ENCODE peak calls at places on chromosomes 1 and 21, in four cellular contexts. E is lower leg skin, F is omental fat pad, O is type B pancreatic cell. X is an unnamed sample.

GRCh38 chr1:21814241-21814918 is 2.3 kb downstream of the LDLRAD2 start:
- DNase-seq in E (no peak), F (no peak), O (no peak), X (no peak)

GRCh38 chr1:169877800-169878491 is 15.8 kb downstream of the SCYL3 start:
- DNase-seq in E (no peak), F (no peak), O (no peak), X (no peak)

GRCh38 chr1:8520483-8520966 is 202.6 kb downstream of the SLC45A1 start:
- DNase-seq in E (no peak), F (no peak), O (no peak), X (no peak)

GRCh38 chr21:26070822-26071425 is 99.6 kb downstream of the APP start:
- DNase-seq in E (peak; percentile 43), F (no peak), O (no peak), X (no peak)

GRCh38 chr1:8343464-8344001 is 25.6 kb downstream of the SLC45A1 start:
- DNase-seq in E (peak; percentile 65), F (no peak), O (no peak), X (peak; percentile 90)

GRCh38 chr1:156584813-156585212 is 5.3 kb downstream of the TTC24 start:
- DNase-seq in E (no peak), F (no peak), O (no peak), X (no peak)

GRCh38 chr1:93552751-93553455 is 105.0 kb downstream of the FNBP1L start:
- DNase-seq in E (no peak), F (no peak), O (no peak), X (no peak)

GRCh38 chr1:11414921-11415538 is 63.9 kb upstream of the DISP3 start:
- DNase-seq in E (no peak), F (no peak), O (no peak), X (no peak)

GRCh38 chr1:90313756-90314155 is 318.8 kb downstream of the ZNF326 start:
- DNase-seq in E (no peak), F (no peak), O (no peak), X (no peak)

GRCh38 chr1:167175901-167176300 is 44.8 kb upstream of the POU2F1 start:
- DNase-seq in E (no peak), F (no peak), O (no peak), X (no peak)

GRCh38 chr21:43025636-43026180 is 49.9 kb downstream of the CBS start:
- DNase-seq in E (no peak), F (no peak), O (no peak), X (no peak)

GRCh38 chr1:188463919-188464318 is 1635.2 kb downstream of the PLA2G4A start:
- DNase-seq in E (no peak), F (no peak), O (no peak), X (no peak)

GRCh38 chr1:241926141-241926540 is 31.4 kb upstream of the BECN2 start:
- DNase-seq in E (no peak), F (no peak), O (no peak), X (peak; percentile 18)

GRCh38 chr1:54069792-54070548 is 16.6 kb downstream of the TCEANC2 start:
- DNase-seq in E (no peak), F (no peak), O (no peak), X (no peak)

GRCh38 chr1:210372491-210372890 is 43.8 kb downstream of the HHAT start:
- DNase-seq in E (no peak), F (no peak), O (no peak), X (no peak)

GRCh38 chr1:211335507-211336157 is 9.0 kb downstream of the TRAF5 start:
- DNase-seq in E (no peak), F (no peak), O (no peak), X (no peak)

GRCh38 chr21:45596704-45597318 is 46.7 kb upstream of the PCBP3 start:
- DNase-seq in E (peak; percentile 30), F (peak; percentile 68), O (no peak), X (peak; percentile 79)

GRCh38 chr1:168419746-168420145 is 124.1 kb downstream of the XCL2 start:
- DNase-seq in E (no peak), F (no peak), O (no peak), X (no peak)

GRCh38 chr1:153991151-153991472 is 550 bp downstream of the RPS27 start:
- DNase-seq in E (no peak), F (no peak), O (no peak), X (no peak)

GRCh38 chr1:185567006-185567405 is 167.2 kb upstream of the HMCN1 start:
- DNase-seq in E (no peak), F (no peak), O (no peak), X (no peak)

GRCh38 chr21:33684923-33685560 is 42.7 kb downstream of the ITSN1 start:
- DNase-seq in E (no peak), F (no peak), O (no peak), X (no peak)

GRCh38 chr1:58781541-58782307 is 2.1 kb downstream of the JUN start:
- DNase-seq in E (peak; percentile 61), F (no peak), O (peak; percentile 80), X (peak; percentile 84)

GRCh38 chr1:71559880-71560279 is 479.0 kb upstream of the ZRANB2 start:
- DNase-seq in E (no peak), F (no peak), O (no peak), X (no peak)

GRCh38 chr1:110471131-110471530 is 20.2 kb downstream of the PROK1 start:
- DNase-seq in E (no peak), F (no peak), O (no peak), X (no peak)

GRCh38 chr1:112674986-112675727 is 698 bp downstream of the MOV10 start:
- DNase-seq in E (no peak), F (no peak), O (peak; percentile 80), X (no peak)

GRCh38 chr1:232982238-232982944 is 32.0 kb downstream of the NTPCR start:
- DNase-seq in E (no peak), F (no peak), O (no peak), X (no peak)

GRCh38 chr1:180241716-180242544 is 11.9 kb downstream of the LHX4 start:
- DNase-seq in E (no peak), F (no peak), O (no peak), X (no peak)

GRCh38 chr1:19651141-19651737 is 7.1 kb downstream of the NBL1 start:
- DNase-seq in E (no peak), F (no peak), O (no peak), X (no peak)

GRCh38 chr1:37989381-37989930 is 366 bp downstream of the SF3A3 start:
- DNase-seq in E (no peak), F (no peak), O (no peak), X (no peak)

GRCh38 chr1:153685578-153686340 is 7.3 kb downstream of the NPR1 start:
- DNase-seq in E (no peak), F (no peak), O (no peak), X (no peak)

GRCh38 chr1:28058971-28059878 is 29.2 kb downstream of the EYA3 start:
- DNase-seq in E (no peak), F (no peak), O (no peak), X (no peak)

GRCh38 chr1:169044296-169044695 is 62.2 kb upstream of the ATP1B1 start:
- DNase-seq in E (no peak), F (no peak), O (no peak), X (no peak)

GRCh38 chr1:207361910-207362309 is 40.4 kb downstream of the CD55 start:
- DNase-seq in E (no peak), F (no peak), O (no peak), X (no peak)

GRCh38 chr1:22760453-22760852 is 49.8 kb downstream of the EPHB2 start:
- DNase-seq in E (no peak), F (no peak), O (no peak), X (no peak)

GRCh38 chr21:39004776-39005605 is 178.3 kb downstream of the PSMG1 start:
- DNase-seq in E (no peak), F (no peak), O (no peak), X (no peak)

GRCh38 chr1:18261891-18262290 is 154.3 kb downstream of the IGSF21 start:
- DNase-seq in E (no peak), F (no peak), O (no peak), X (no peak)